ENCODE peak calls at places on chromosomes 4 and X, in ten cellular contexts. W is cardiac muscle cell; M is bronchial epithelial cell; G is spleen; K is neural progenitor cell; B is upper lobe of left lung; E is AG04449; T is CD8-positive, alpha-beta T cell; S is brain microvascular endothelial cell; R is fibroblast of mammary gland. F is an unnamed sample.

GRCh38 chrX:136376713-136377112 is 76.0 kb downstream of the ADGRG4 start:
- DNase-seq in W (no peak), M (peak; percentile 11), G (no peak), K (no peak), B (no peak), E (no peak), T (no peak), S (no peak), R (no peak), F (no peak)

GRCh38 chr4:154595807-154596206 is 5.3 kb upstream of the FGA start:
- DNase-seq in W (no peak), M (peak; percentile 78), G (no peak), K (no peak), B (no peak), E (no peak), T (no peak), S (no peak), R (peak; percentile 23), F (no peak)

GRCh38 chr4:157271166-157271869 is 50.8 kb downstream of the GRIA2 start:
- DNase-seq in W (no peak), M (no peak), G (no peak), K (no peak), B (no peak), E (no peak), T (no peak), S (peak; percentile 35), R (peak; percentile 8), F (no peak)

GRCh38 chr4:38411092-38411491 is 252.9 kb upstream of the KLF3 start:
- DNase-seq in W (no peak), M (no peak), G (no peak), K (no peak), B (no peak), E (no peak), T (no peak), S (peak; percentile 23), R (no peak), F (peak; percentile 4)

GRCh38 chr4:76740192-76740591 is 157.8 kb downstream of the SOWAHB start:
- DNase-seq in W (no peak), M (no peak), G (no peak), K (no peak), B (peak; percentile 77), E (no peak), T (no peak), S (no peak), R (no peak), F (no peak)

GRCh38 chr4:93731448-93731847 is 97.1 kb upstream of the ATOH1 start:
- DNase-seq in W (no peak), M (no peak), G (no peak), K (no peak), B (no peak), E (no peak), T (no peak), S (peak; percentile 6), R (no peak), F (no peak)

GRCh38 chr4:99763635-99764101 is 53.0 kb upstream of the DAPP1 start:
- DNase-seq in W (no peak), M (peak; percentile 98), G (no peak), K (no peak), B (no peak), E (peak; percentile 70), T (no peak), S (peak; percentile 90), R (peak; percentile 99), F (peak; percentile 96)

GRCh38 chrX:80021611-80022010 is 7.1 kb downstream of the TBX22 start:
- DNase-seq in W (peak; percentile 13), M (no peak), G (no peak), K (peak; percentile 33), B (no peak), E (no peak), T (no peak), S (no peak), R (no peak), F (no peak)

GRCh38 chr4:125434136-125434535 is 119.4 kb downstream of the FAT4 start:
- DNase-seq in W (no peak), M (no peak), G (no peak), K (no peak), B (no peak), E (no peak), T (no peak), S (no peak), R (peak; percentile 81), F (peak; percentile 54)

GRCh38 chr4:70895405-70895804 is 6.8 kb upstream of the MOB1B start:
- DNase-seq in W (peak; percentile 7), M (no peak), G (no peak), K (no peak), B (no peak), E (no peak), T (no peak), S (peak; percentile 38), R (no peak), F (no peak)

GRCh38 chr4:8640816-8641215 is 48.3 kb downstream of the CPZ start:
- DNase-seq in W (no peak), M (no peak), G (peak; percentile 47), K (no peak), B (no peak), E (no peak), T (no peak), S (no peak), R (no peak), F (no peak)

GRCh38 chrX:118724352-118724751 is 3.1 kb upstream of the IL13RA1 start:
- DNase-seq in W (no peak), M (no peak), G (no peak), K (no peak), B (no peak), E (no peak), T (no peak), S (no peak), R (no peak), F (no peak)

GRCh38 chr4:119103263-119103662 is 32.4 kb upstream of the MYOZ2 start:
- DNase-seq in W (no peak), M (peak; percentile 100), G (no peak), K (no peak), B (no peak), E (peak; percentile 97), T (no peak), S (peak; percentile 73), R (peak; percentile 98), F (peak; percentile 99)

GRCh38 chrX:123909498-123909897 is 49.6 kb downstream of the XIAP start:
- DNase-seq in W (no peak), M (no peak), G (no peak), K (no peak), B (no peak), E (no peak), T (no peak), S (no peak), R (peak; percentile 14), F (peak; percentile 44)

GRCh38 chrX:140766024-140766611 is 56.6 kb downstream of the LINC00632 start:
- DNase-seq in W (peak; percentile 62), M (peak; percentile 13), G (no peak), K (peak; percentile 68), B (no peak), E (no peak), T (peak; percentile 33), S (peak; percentile 63), R (peak; percentile 80), F (peak; percentile 84)

GRCh38 chr4:1309261-1310010 is 19.7 kb downstream of the MAEA start:
- DNase-seq in W (peak; percentile 93), M (peak; percentile 72), G (peak; percentile 93), K (peak; percentile 96), B (peak; percentile 91), E (peak; percentile 63), T (peak; percentile 63), S (peak; percentile 89), R (peak; percentile 93), F (peak; percentile 92)

GRCh38 chr4:130210871-130211270 is 1114.9 kb downstream of the C4orf33 start:
- DNase-seq in W (no peak), M (peak; percentile 6), G (no peak), K (no peak), B (no peak), E (peak; percentile 78), T (no peak), S (peak; percentile 88), R (peak; percentile 93), F (peak; percentile 48)

DNA sequence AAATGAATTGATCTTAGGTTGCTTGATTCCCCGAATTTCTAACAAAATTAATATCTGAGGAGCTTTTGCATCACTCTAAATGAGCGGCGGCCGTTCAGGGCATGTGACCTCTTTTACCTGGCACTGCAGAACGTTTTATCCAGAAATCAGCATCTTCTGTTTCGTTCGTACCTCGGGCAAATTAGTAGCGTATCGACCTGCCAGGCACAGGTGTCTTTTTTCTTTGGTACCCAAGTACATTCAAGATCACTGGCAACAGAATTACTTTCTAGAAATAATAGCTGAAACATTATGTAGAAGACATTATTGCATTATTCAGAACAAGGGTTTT is 926 bp downstream of the KLHL2 start:
- DNase-seq in W (no peak), M (no peak), G (no peak), K (no peak), B (no peak), E (no peak), T (peak; percentile 17), S (no peak), R (no peak), F (no peak)
- H3K4me3 ChIP-seq in W (peak overlapping the region; percentile 97), M (peak overlapping the region; percentile 83), G (peak overlapping the region; percentile 73), K (peak overlapping the region; percentile 100), B (peak overlapping the region; percentile 85), E (peak overlapping the region; percentile 75), T (peak overlapping the region; percentile 95), S (peak overlapping the region; percentile 77), R (peak overlapping the region; percentile 84), F (peak overlapping the region; percentile 82)

GRCh38 chrX:38282044-38282443 is 45.3 kb downstream of the RPGR start:
- DNase-seq in W (peak; percentile 14), M (no peak), G (no peak), K (peak; percentile 28), B (no peak), E (no peak), T (no peak), S (no peak), R (peak; percentile 39), F (peak; percentile 50)
- TF ChIP-seq CTCF in W (peak; percentile 71), M (peak; percentile 14), G (no peak), K (peak; percentile 33), B (no peak), E (peak; percentile 45), T (no peak), S (peak; percentile 76), R (peak; percentile 64), F (peak; percentile 77)

DNA sequence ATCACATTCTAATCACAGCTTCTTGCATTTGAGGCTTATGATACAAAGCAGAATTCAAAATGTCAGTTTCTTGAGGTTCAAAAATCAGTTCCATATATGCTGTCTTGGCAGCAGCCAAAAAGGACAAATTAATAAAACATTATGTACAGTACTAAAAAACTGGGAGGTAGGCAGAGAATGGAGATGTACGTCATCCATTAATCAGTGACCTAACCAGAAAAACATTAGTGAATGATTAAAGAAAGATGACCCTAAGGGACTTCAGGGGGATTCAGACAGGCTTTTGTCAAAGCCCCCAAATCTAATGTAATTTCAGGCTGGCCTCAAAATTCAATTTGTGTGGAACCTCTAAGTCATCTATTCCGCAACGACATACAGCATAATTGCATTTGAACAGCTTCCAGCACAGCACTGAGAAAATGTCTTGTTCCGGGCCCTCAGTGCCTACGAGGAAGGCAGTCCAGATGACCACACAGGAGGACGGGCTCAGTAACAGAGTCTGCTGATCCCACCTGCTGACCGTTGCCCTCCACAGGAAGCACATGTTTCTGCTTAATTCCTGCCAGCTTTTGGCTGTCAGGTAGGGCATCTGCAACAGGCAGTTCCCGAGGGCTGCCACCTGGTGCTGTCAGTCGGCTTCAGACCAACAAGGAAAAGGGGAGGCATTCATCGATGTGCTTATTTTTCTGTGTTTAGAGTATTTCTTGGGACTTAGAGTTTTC is 83.8 kb upstream of the HHIP start:
- DNase-seq in W (peak; percentile 13), M (no peak), G (no peak), K (peak; percentile 53), B (no peak), E (no peak), T (no peak), S (no peak), R (peak; percentile 23), F (peak; percentile 4)
- H3K4me3 ChIP-seq in W (no peak overlapping the region), M (no peak overlapping the region), G (no peak overlapping the region), K (no peak overlapping the region), B (no peak overlapping the region), E (no peak overlapping the region), T (no peak overlapping the region), S (no peak overlapping the region), R (no peak overlapping the region), F (no peak overlapping the region)

GRCh38 chr4:10173039-10173753 is 56.6 kb upstream of the WDR1 start:
- DNase-seq in W (no peak), M (peak; percentile 76), G (no peak), K (no peak), B (no peak), E (no peak), T (no peak), S (peak; percentile 42), R (peak; percentile 54), F (peak; percentile 93)
- TF ChIP-seq CTCF in W (peak; percentile 45), M (peak; percentile 28), G (no peak), K (no peak), B (no peak), E (no peak), T (no peak), S (no peak), R (no peak), F (peak; percentile 25)